ENCODE peak calls at places on chromosomes 11 and 22, in eight cellular contexts. P is GM10248, V is NCI-H2029 treated with DMSO at 0.1 percent for 48 hours, K is KBM-7, D is ACHN, R is A549, C is psoas muscle, J is erythroblast. S is an unnamed sample.
A peak's percentile ranks its signal among the peaks of the same experiment; 100 is the strongest.

GRCh38 chr22:29291215-29291614 is 15.2 kb upstream of the GAS2L1 start:
- DNase-seq in P (no peak), V (no peak), K (no peak), D (no peak), R (no peak), C (no peak), J (no peak), S (no peak)

GRCh38 chr11:15848769-15849168 is 507.6 kb downstream of the SOX6 start:
- DNase-seq in P (no peak), V (no peak), K (no peak), D (no peak), R (no peak), C (no peak), J (no peak), S (no peak)

GRCh38 chr11:86151188-86152005 is 82.5 kb upstream of the PICALM start:
- DNase-seq in P (no peak), V (no peak), K (peak; percentile 84), D (peak; percentile 43), R (no peak), C (no peak), J (peak; percentile 98), S (no peak)

GRCh38 chr11:33545941-33546340 is 154.7 kb downstream of the C11orf91 start:
- DNase-seq in P (no peak), V (no peak), K (no peak), D (no peak), R (no peak), C (no peak), J (no peak), S (no peak)

GRCh38 chr11:96311120-96311568 is 31.9 kb downstream of the MAML2 start:
- DNase-seq in P (no peak), V (no peak), K (no peak), D (peak; percentile 38), R (no peak), C (no peak), J (no peak), S (no peak)

GRCh38 chr11:36469881-36470802 is 39.9 kb downstream of the TRAF6 start:
- DNase-seq in P (no peak), V (no peak), K (no peak), D (no peak), R (no peak), C (no peak), J (no peak), S (no peak)

GRCh38 chr11:130510407-130511006 is 62.1 kb downstream of the ADAMTS15 start:
- DNase-seq in P (no peak), V (no peak), K (no peak), D (no peak), R (no peak), C (no peak), J (no peak), S (peak; percentile 47)

GRCh38 chr22:43262990-43263644 is 76.2 kb upstream of the TTLL12 start:
- DNase-seq in P (peak; percentile 64), V (no peak), K (no peak), D (no peak), R (no peak), C (no peak), J (peak; percentile 42), S (no peak)

GRCh38 chr11:94400075-94400838 is 962 bp downstream of the GPR83 start:
- DNase-seq in P (no peak), V (no peak), K (no peak), D (no peak), R (no peak), C (no peak), J (no peak), S (no peak)

GRCh38 chr11:2732940-2733628 is 33.3 kb upstream of the KCNQ1OT1 start:
- DNase-seq in P (no peak), V (no peak), K (no peak), D (no peak), R (no peak), C (peak; percentile 39), J (no peak), S (peak; percentile 11)

GRCh38 chr11:72625746-72626636 is 48.2 kb downstream of the PDE2A start:
- DNase-seq in P (no peak), V (no peak), K (no peak), D (no peak), R (no peak), C (peak; percentile 62), J (no peak), S (peak; percentile 65)

GRCh38 chr22:16783930-16784354 is 41.3 kb downstream of the XKR3 start:
- DNase-seq in P (no peak), V (no peak), K (peak; percentile 35), D (peak; percentile 37), R (peak; percentile 4), C (no peak), J (no peak), S (no peak)

GRCh38 chr11:32610926-32611325 is 27.3 kb downstream of the EIF3M start:
- DNase-seq in P (no peak), V (no peak), K (no peak), D (no peak), R (no peak), C (no peak), J (no peak), S (no peak)

GRCh38 chr11:66766681-66767080 is 37.7 kb upstream of the SPTBN2 start:
- DNase-seq in P (no peak), V (no peak), K (no peak), D (no peak), R (no peak), C (no peak), J (no peak), S (no peak)

GRCh38 chr11:12085371-12086251 is 24.8 kb upstream of the MICAL2 start:
- DNase-seq in P (no peak), V (no peak), K (no peak), D (no peak), R (peak; percentile 29), C (no peak), J (no peak), S (no peak)

GRCh38 chr11:1534682-1535081 is 37.4 kb downstream of the DUSP8 start:
- DNase-seq in P (no peak), V (no peak), K (no peak), D (no peak), R (no peak), C (no peak), J (no peak), S (no peak)

GRCh38 chr22:39309881-39310714 is 9.3 kb downstream of the RPL3 start:
- DNase-seq in P (no peak), V (no peak), K (no peak), D (no peak), R (no peak), C (no peak), J (no peak), S (no peak)

GRCh38 chr11:44700009-44700408 is 26.8 kb upstream of the TSPAN18 start:
- DNase-seq in P (no peak), V (no peak), K (no peak), D (no peak), R (no peak), C (no peak), J (no peak), S (no peak)

GRCh38 chr11:14500181-14500651 is 605 bp upstream of the COPB1 start:
- DNase-seq in P (peak; percentile 60), V (peak; percentile 57), K (peak; percentile 68), D (peak; percentile 63), R (peak; percentile 31), C (no peak), J (peak; percentile 84), S (peak; percentile 56)

GRCh38 chr11:130074736-130075135 is 5.0 kb downstream of the APLP2 start:
- DNase-seq in P (no peak), V (no peak), K (no peak), D (no peak), R (no peak), C (no peak), J (no peak), S (no peak)

GRCh38 chr11:35651263-35651662 is 11.3 kb upstream of the TRIM44 start:
- DNase-seq in P (no peak), V (no peak), K (no peak), D (no peak), R (no peak), C (no peak), J (no peak), S (no peak)

GRCh38 chr11:109914809-109915653 is 178.2 kb upstream of the ZC3H12C start:
- DNase-seq in P (no peak), V (no peak), K (no peak), D (no peak), R (no peak), C (no peak), J (no peak), S (no peak)

GRCh38 chr22:33111491-33111890 is 53.3 kb upstream of the SYN3 start:
- DNase-seq in P (no peak), V (no peak), K (no peak), D (no peak), R (no peak), C (no peak), J (no peak), S (no peak)